ENCODE peak calls at places on chromosomes 3 and 15, in four cellular contexts. One of them, this sample, is unnamed.

GRCh38 chr15:26891448-26891881 is 24.6 kb downstream of the GABRA5 start:
- DNase-seq in PC-9: peak; percentile 28
- DNase-seq in CD4-positive, alpha-beta memory T cell: no peak
- DNase-seq in spleen: no peak
- DNase-seq in this sample: peak; percentile 29

GRCh38 chr3:124780356-124780755 is 50.1 kb downstream of the UMPS start:
- DNase-seq in PC-9: no peak
- DNase-seq in CD4-positive, alpha-beta memory T cell: no peak
- DNase-seq in spleen: no peak
- DNase-seq in this sample: no peak

GRCh38 chr15:53962646-53963561 is 15.3 kb upstream of the UNC13C start:
- DNase-seq in PC-9: peak; percentile 7
- DNase-seq in CD4-positive, alpha-beta memory T cell: no peak
- DNase-seq in spleen: no peak
- DNase-seq in this sample: no peak

GRCh38 chr3:194496217-194496881 is 9.5 kb upstream of the ATP13A3 start:
- DNase-seq in PC-9: no peak
- DNase-seq in CD4-positive, alpha-beta memory T cell: no peak
- DNase-seq in spleen: no peak
- DNase-seq in this sample: no peak

GRCh38 chr3:124248471-124249028 is 256.6 kb upstream of the ROPN1 start:
- DNase-seq in PC-9: peak; percentile 39
- DNase-seq in CD4-positive, alpha-beta memory T cell: no peak
- DNase-seq in spleen: peak; percentile 78
- DNase-seq in this sample: no peak

GRCh38 chr15:31295660-31296059 is 31.0 kb upstream of the KLF13 start:
- DNase-seq in PC-9: no peak
- DNase-seq in CD4-positive, alpha-beta memory T cell: no peak
- DNase-seq in spleen: peak; percentile 64
- DNase-seq in this sample: no peak

GRCh38 chr3:14200841-14201240 is 22.2 kb downstream of the LSM3 start:
- DNase-seq in PC-9: no peak
- DNase-seq in CD4-positive, alpha-beta memory T cell: no peak
- DNase-seq in spleen: no peak
- DNase-seq in this sample: no peak

GRCh38 chr3:186380622-186381380 is 18.8 kb upstream of the DGKG start:
- DNase-seq in PC-9: no peak
- DNase-seq in CD4-positive, alpha-beta memory T cell: no peak
- DNase-seq in spleen: no peak
- DNase-seq in this sample: no peak

GRCh38 chr3:168152149-168152548 is 56.4 kb upstream of the GOLIM4 start:
- DNase-seq in PC-9: no peak
- DNase-seq in CD4-positive, alpha-beta memory T cell: no peak
- DNase-seq in spleen: no peak
- DNase-seq in this sample: no peak

GRCh38 chr3:24185738-24186384 is 240.8 kb downstream of the NR1D2 start:
- DNase-seq in PC-9: peak; percentile 12
- DNase-seq in CD4-positive, alpha-beta memory T cell: peak; percentile 2
- DNase-seq in spleen: no peak
- DNase-seq in this sample: peak; percentile 23

GRCh38 chr15:70741677-70742293 is 21.6 kb downstream of the UACA start:
- DNase-seq in PC-9: no peak
- DNase-seq in CD4-positive, alpha-beta memory T cell: no peak
- DNase-seq in spleen: no peak
- DNase-seq in this sample: no peak

GRCh38 chr3:13281657-13282527 is 138.2 kb downstream of the NUP210 start:
- DNase-seq in PC-9: peak; percentile 55
- DNase-seq in CD4-positive, alpha-beta memory T cell: no peak
- DNase-seq in spleen: peak; percentile 76
- DNase-seq in this sample: no peak

GRCh38 chr3:22117751-22118346 is 366.8 kb upstream of the ZNF385D start:
- DNase-seq in PC-9: no peak
- DNase-seq in CD4-positive, alpha-beta memory T cell: no peak
- DNase-seq in spleen: no peak
- DNase-seq in this sample: no peak

GRCh38 chr3:62415312-62415791 is 42.0 kb upstream of the FEZF2 start:
- DNase-seq in PC-9: no peak
- DNase-seq in CD4-positive, alpha-beta memory T cell: no peak
- DNase-seq in spleen: no peak
- DNase-seq in this sample: no peak

GRCh38 chr3:43014990-43015389 is 35.9 kb downstream of the GASK1A start:
- DNase-seq in PC-9: no peak
- DNase-seq in CD4-positive, alpha-beta memory T cell: no peak
- DNase-seq in spleen: no peak
- DNase-seq in this sample: no peak

GRCh38 chr3:114446605-114447004 is 152.8 kb downstream of the TIGIT start:
- DNase-seq in PC-9: no peak
- DNase-seq in CD4-positive, alpha-beta memory T cell: no peak
- DNase-seq in spleen: no peak
- DNase-seq in this sample: no peak

GRCh38 chr3:114447545-114447944 is 153.7 kb downstream of the TIGIT start:
- DNase-seq in PC-9: no peak
- DNase-seq in CD4-positive, alpha-beta memory T cell: no peak
- DNase-seq in spleen: no peak
- DNase-seq in this sample: no peak

GRCh38 chr3:114450008-114450596 is 156.3 kb downstream of the TIGIT start:
- DNase-seq in PC-9: no peak
- DNase-seq in CD4-positive, alpha-beta memory T cell: no peak
- DNase-seq in spleen: no peak
- DNase-seq in this sample: no peak

GRCh38 chr3:114449271-114450007 is 155.6 kb downstream of the TIGIT start:
- DNase-seq in PC-9: no peak
- DNase-seq in CD4-positive, alpha-beta memory T cell: no peak
- DNase-seq in spleen: no peak
- DNase-seq in this sample: no peak

DNA sequence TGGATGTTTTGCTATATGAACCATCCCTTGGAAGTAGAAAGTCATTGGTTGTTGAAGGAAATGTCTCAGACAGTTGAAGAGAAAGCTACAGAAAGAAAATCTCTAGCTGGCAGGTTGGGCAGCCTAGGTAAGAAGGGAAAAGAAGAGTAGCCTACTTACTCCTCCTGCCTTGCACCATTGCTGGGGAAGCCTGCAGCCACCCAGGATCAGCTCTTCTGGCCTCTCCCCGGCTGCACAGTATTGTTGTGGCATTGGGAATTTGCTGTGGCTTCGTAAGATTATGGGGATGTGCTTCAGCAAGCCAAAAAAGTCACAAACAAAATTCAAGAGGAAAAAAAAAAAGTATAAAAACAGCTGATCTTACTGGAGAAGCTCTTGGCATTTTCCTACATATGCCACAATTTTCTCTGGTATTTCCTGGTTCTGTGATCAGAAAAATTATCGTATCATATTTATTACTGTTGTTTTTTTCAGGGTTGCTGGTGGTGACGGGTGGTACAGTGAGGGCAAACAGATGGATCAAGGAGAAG is 154.2 kb downstream of the TIGIT start:
- DNase-seq in PC-9: no peak
- DNase-seq in CD4-positive, alpha-beta memory T cell: no peak
- DNase-seq in spleen: no peak
- DNase-seq in this sample: no peak
- H3K4me3 ChIP-seq in PC-9: no peak overlapping the region
- H3K4me3 ChIP-seq in CD4-positive, alpha-beta memory T cell: no peak overlapping the region
- H3K4me3 ChIP-seq in spleen: no peak overlapping the region
- H3K4me3 ChIP-seq in this sample: no peak overlapping the region

GRCh38 chr3:147367676-147368075 is 38.7 kb downstream of the ZIC4 start:
- DNase-seq in PC-9: no peak
- DNase-seq in CD4-positive, alpha-beta memory T cell: no peak
- DNase-seq in spleen: no peak
- DNase-seq in this sample: no peak

GRCh38 chr3:147365196-147366115 is 40.9 kb downstream of the ZIC4 start:
- DNase-seq in PC-9: no peak
- DNase-seq in CD4-positive, alpha-beta memory T cell: no peak
- DNase-seq in spleen: no peak
- DNase-seq in this sample: no peak

GRCh38 chr3:147361671-147362420 is 44.5 kb downstream of the ZIC4 start:
- DNase-seq in PC-9: peak; percentile 30
- DNase-seq in CD4-positive, alpha-beta memory T cell: no peak
- DNase-seq in spleen: no peak
- DNase-seq in this sample: no peak

GRCh38 chr3:147368151-147368550 is 38.2 kb downstream of the ZIC4 start:
- DNase-seq in PC-9: no peak
- DNase-seq in CD4-positive, alpha-beta memory T cell: no peak
- DNase-seq in spleen: no peak
- DNase-seq in this sample: no peak

DNA sequence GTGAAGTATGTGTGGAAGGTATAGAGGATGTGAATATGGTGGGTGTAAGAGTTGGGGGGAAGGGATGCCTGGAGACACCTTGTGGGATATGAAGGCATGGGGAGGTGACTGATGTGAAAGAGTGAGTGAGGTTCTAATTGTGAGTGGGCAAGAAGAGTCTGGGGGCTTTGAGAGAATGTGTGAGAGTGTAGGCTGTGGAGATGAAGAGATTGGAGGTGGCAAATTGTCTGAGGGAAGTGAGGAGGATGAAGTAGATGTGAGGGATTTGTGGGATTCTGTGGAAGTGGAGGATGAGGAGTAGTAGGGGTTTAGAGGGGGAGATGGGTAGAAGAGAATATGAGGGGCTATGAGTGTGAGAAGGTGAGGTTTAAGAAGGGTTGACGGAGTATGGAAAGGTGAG is 41.6 kb downstream of the ZIC4 start:
- DNase-seq in PC-9: no peak
- DNase-seq in CD4-positive, alpha-beta memory T cell: no peak
- DNase-seq in spleen: no peak
- DNase-seq in this sample: no peak
- H3K27me3 ChIP-seq in PC-9: no peaks in the 10 kb centered on the region
- H3K27me3 ChIP-seq in CD4-positive, alpha-beta memory T cell: peaks cover 10% of the 10 kb centered on the region
- H3K27me3 ChIP-seq in spleen: peaks cover 60% of the 10 kb centered on the region
- H3K27me3 ChIP-seq in this sample: peaks cover 38% of the 10 kb centered on the region

GRCh38 chr3:185151959-185152432 is 864 bp downstream of the C3orf70 start:
- DNase-seq in PC-9: no peak
- DNase-seq in CD4-positive, alpha-beta memory T cell: no peak
- DNase-seq in spleen: no peak
- DNase-seq in this sample: no peak

GRCh38 chr3:185149591-185149990 is 3.3 kb downstream of the C3orf70 start:
- DNase-seq in PC-9: no peak
- DNase-seq in CD4-positive, alpha-beta memory T cell: no peak
- DNase-seq in spleen: no peak
- DNase-seq in this sample: no peak

GRCh38 chr3:185150561-185150960 is 2.3 kb downstream of the C3orf70 start:
- DNase-seq in PC-9: no peak
- DNase-seq in CD4-positive, alpha-beta memory T cell: no peak
- DNase-seq in spleen: no peak
- DNase-seq in this sample: no peak

GRCh38 chr3:185152433-185153169 is at the start of gene C3orf70:
- DNase-seq in PC-9: peak; percentile 26
- DNase-seq in CD4-positive, alpha-beta memory T cell: peak; percentile 12
- DNase-seq in spleen: peak; percentile 85
- DNase-seq in this sample: no peak

GRCh38 chr3:185151101-185151958 is 1.5 kb downstream of the C3orf70 start:
- DNase-seq in PC-9: no peak
- DNase-seq in CD4-positive, alpha-beta memory T cell: no peak
- DNase-seq in spleen: no peak
- DNase-seq in this sample: no peak
- H3K4me3 ChIP-seq in PC-9: no peak overlapping the region
- H3K4me3 ChIP-seq in CD4-positive, alpha-beta memory T cell: no peak overlapping the region
- H3K4me3 ChIP-seq in spleen: peak overlapping the region; percentile 54
- H3K4me3 ChIP-seq in this sample: no peak overlapping the region

GRCh38 chr3:127035672-127036071 is 52.8 kb downstream of the PLXNA1 start:
- DNase-seq in PC-9: peak; percentile 90
- DNase-seq in CD4-positive, alpha-beta memory T cell: no peak
- DNase-seq in spleen: peak; percentile 85
- DNase-seq in this sample: peak; percentile 31

GRCh38 chr3:127033786-127034185 is 50.9 kb downstream of the PLXNA1 start:
- DNase-seq in PC-9: no peak
- DNase-seq in CD4-positive, alpha-beta memory T cell: no peak
- DNase-seq in spleen: no peak
- DNase-seq in this sample: no peak

GRCh38 chr3:127034990-127035652 is 52.2 kb downstream of the PLXNA1 start:
- DNase-seq in PC-9: no peak
- DNase-seq in CD4-positive, alpha-beta memory T cell: no peak
- DNase-seq in spleen: peak; percentile 68
- DNase-seq in this sample: no peak

GRCh38 chr3:127033171-127033570 is 50.3 kb downstream of the PLXNA1 start:
- DNase-seq in PC-9: no peak
- DNase-seq in CD4-positive, alpha-beta memory T cell: no peak
- DNase-seq in spleen: no peak
- DNase-seq in this sample: no peak

DNA sequence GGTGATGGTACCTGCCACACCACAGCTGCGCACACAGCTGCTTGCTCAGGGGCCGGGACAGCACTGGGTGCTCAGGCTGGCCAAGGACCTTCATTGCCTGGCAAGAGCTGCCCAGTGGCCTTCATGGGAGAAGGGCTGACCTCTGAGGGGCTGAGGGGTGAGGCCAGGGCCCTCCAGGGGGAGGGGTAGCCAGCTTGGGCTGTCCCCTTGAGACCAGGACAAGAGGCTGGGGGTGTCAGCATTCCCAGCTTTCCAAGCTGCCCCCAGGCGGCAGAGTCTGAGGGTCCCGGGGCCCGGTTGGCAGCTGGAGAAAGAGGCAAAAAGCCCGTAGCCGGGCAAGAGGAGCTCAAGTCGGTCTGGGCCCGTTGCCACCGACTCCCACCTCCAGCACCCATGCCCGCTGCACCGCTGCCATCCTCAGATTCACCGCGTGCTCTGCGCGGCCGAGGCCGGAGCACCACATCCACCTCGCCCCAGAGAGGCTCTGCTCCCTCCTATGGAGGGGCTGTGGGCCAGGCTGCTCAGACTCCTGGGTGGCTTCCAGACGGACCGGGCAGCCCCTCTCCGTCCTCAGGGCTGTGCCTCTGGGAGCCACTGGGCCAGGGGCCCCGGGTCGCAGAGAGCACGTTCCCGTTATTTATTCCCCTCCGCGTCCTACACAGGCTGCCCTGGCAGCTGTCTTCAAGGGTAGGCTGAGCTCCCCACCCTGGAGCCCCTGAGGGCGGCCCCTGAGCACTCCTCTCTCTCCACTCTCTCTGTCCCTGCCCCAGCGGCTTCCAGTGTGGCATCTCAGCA is 51.5 kb downstream of the PLXNA1 start:
- DNase-seq in PC-9: no peak
- DNase-seq in CD4-positive, alpha-beta memory T cell: no peak
- DNase-seq in spleen: peak; percentile 73
- DNase-seq in this sample: no peak
- H3K27me3 ChIP-seq in PC-9: no peaks in the 10 kb centered on the region
- H3K27me3 ChIP-seq in CD4-positive, alpha-beta memory T cell: no peaks in the 10 kb centered on the region
- H3K27me3 ChIP-seq in spleen: no peaks in the 10 kb centered on the region
- H3K27me3 ChIP-seq in this sample: peaks cover under 1% of the 10 kb centered on the region

This sample was measured in kidney epithelial cell.